ENCODE peak calls at places on chromosomes 7 and 10, in five cellular contexts. One of them, this sample, is unnamed.

GRCh38 chr7:80428161-80429054 is 83.5 kb downstream of the GNAT3 start:
- DNase-seq in heart right ventricle: peak; percentile 47
- DNase-seq in stromal cell of bone marrow: peak; percentile 60
- DNase-seq in foreskin melanocyte: peak; percentile 68
- DNase-seq in stimulated activated CD8-positive, alpha-beta memory T cell treated with anti-CD3 and anti-CD28 coated beads, Interleukin-4, amount 100 ng/mL, for 4 hours: no peak
- DNase-seq in this sample: peak; percentile 62

GRCh38 chr10:11687357-11687771 is 54.8 kb upstream of the ECHDC3 start:
- DNase-seq in heart right ventricle: no peak
- DNase-seq in stromal cell of bone marrow: no peak
- DNase-seq in foreskin melanocyte: no peak
- DNase-seq in stimulated activated CD8-positive, alpha-beta memory T cell treated with anti-CD3 and anti-CD28 coated beads, Interleukin-4, amount 100 ng/mL, for 4 hours: no peak
- DNase-seq in this sample: no peak

GRCh38 chr10:36232935-36233334 is 590.8 kb upstream of the FZD8 start:
- DNase-seq in heart right ventricle: no peak
- DNase-seq in stromal cell of bone marrow: no peak
- DNase-seq in foreskin melanocyte: no peak
- DNase-seq in stimulated activated CD8-positive, alpha-beta memory T cell treated with anti-CD3 and anti-CD28 coated beads, Interleukin-4, amount 100 ng/mL, for 4 hours: no peak
- DNase-seq in this sample: no peak

GRCh38 chr10:57807906-57808305 is 459.8 kb downstream of the IPMK start:
- DNase-seq in heart right ventricle: no peak
- DNase-seq in stromal cell of bone marrow: no peak
- DNase-seq in foreskin melanocyte: no peak
- DNase-seq in stimulated activated CD8-positive, alpha-beta memory T cell treated with anti-CD3 and anti-CD28 coated beads, Interleukin-4, amount 100 ng/mL, for 4 hours: no peak
- DNase-seq in this sample: no peak

GRCh38 chr7:76396039-76396732 is 13.3 kb downstream of the SSC4D start:
- DNase-seq in heart right ventricle: no peak
- DNase-seq in stromal cell of bone marrow: no peak
- DNase-seq in foreskin melanocyte: no peak
- DNase-seq in stimulated activated CD8-positive, alpha-beta memory T cell treated with anti-CD3 and anti-CD28 coated beads, Interleukin-4, amount 100 ng/mL, for 4 hours: no peak
- DNase-seq in this sample: no peak

GRCh38 chr10:85524001-85524400 is 842.6 kb downstream of the GRID1 start:
- DNase-seq in heart right ventricle: no peak
- DNase-seq in stromal cell of bone marrow: no peak
- DNase-seq in foreskin melanocyte: no peak
- DNase-seq in stimulated activated CD8-positive, alpha-beta memory T cell treated with anti-CD3 and anti-CD28 coated beads, Interleukin-4, amount 100 ng/mL, for 4 hours: no peak
- DNase-seq in this sample: no peak

GRCh38 chr10:62422068-62422590 is 48.0 kb downstream of the ZNF365 start:
- DNase-seq in heart right ventricle: no peak
- DNase-seq in stromal cell of bone marrow: peak; percentile 81
- DNase-seq in foreskin melanocyte: no peak
- DNase-seq in stimulated activated CD8-positive, alpha-beta memory T cell treated with anti-CD3 and anti-CD28 coated beads, Interleukin-4, amount 100 ng/mL, for 4 hours: no peak
- DNase-seq in this sample: no peak

GRCh38 chr7:55099086-55099831 is 80.4 kb downstream of the EGFR start:
- DNase-seq in heart right ventricle: no peak
- DNase-seq in stromal cell of bone marrow: no peak
- DNase-seq in foreskin melanocyte: no peak
- DNase-seq in stimulated activated CD8-positive, alpha-beta memory T cell treated with anti-CD3 and anti-CD28 coated beads, Interleukin-4, amount 100 ng/mL, for 4 hours: no peak
- DNase-seq in this sample: no peak

GRCh38 chr10:94002156-94002555 is 8.4 kb downstream of the PLCE1 start:
- DNase-seq in heart right ventricle: peak; percentile 43
- DNase-seq in stromal cell of bone marrow: no peak
- DNase-seq in foreskin melanocyte: no peak
- DNase-seq in stimulated activated CD8-positive, alpha-beta memory T cell treated with anti-CD3 and anti-CD28 coated beads, Interleukin-4, amount 100 ng/mL, for 4 hours: no peak
- DNase-seq in this sample: no peak

GRCh38 chr10:72814134-72814790 is 79.3 kb upstream of the OIT3 start:
- DNase-seq in heart right ventricle: no peak
- DNase-seq in stromal cell of bone marrow: peak; percentile 58
- DNase-seq in foreskin melanocyte: no peak
- DNase-seq in stimulated activated CD8-positive, alpha-beta memory T cell treated with anti-CD3 and anti-CD28 coated beads, Interleukin-4, amount 100 ng/mL, for 4 hours: no peak
- DNase-seq in this sample: peak; percentile 31

GRCh38 chr10:127612-128432 is 7.4 kb upstream of the ZMYND11 start:
- DNase-seq in heart right ventricle: peak; percentile 23
- DNase-seq in stromal cell of bone marrow: no peak
- DNase-seq in foreskin melanocyte: no peak
- DNase-seq in stimulated activated CD8-positive, alpha-beta memory T cell treated with anti-CD3 and anti-CD28 coated beads, Interleukin-4, amount 100 ng/mL, for 4 hours: no peak
- DNase-seq in this sample: no peak

GRCh38 chr10:624605-625334 is 64.7 kb downstream of the DIP2C start:
- DNase-seq in heart right ventricle: peak; percentile 79
- DNase-seq in stromal cell of bone marrow: peak; percentile 90
- DNase-seq in foreskin melanocyte: peak; percentile 98
- DNase-seq in stimulated activated CD8-positive, alpha-beta memory T cell treated with anti-CD3 and anti-CD28 coated beads, Interleukin-4, amount 100 ng/mL, for 4 hours: no peak
- DNase-seq in this sample: peak; percentile 54

GRCh38 chr10:87651801-87652200 is 7.9 kb upstream of the PAPSS2 start:
- DNase-seq in heart right ventricle: no peak
- DNase-seq in stromal cell of bone marrow: no peak
- DNase-seq in foreskin melanocyte: no peak
- DNase-seq in stimulated activated CD8-positive, alpha-beta memory T cell treated with anti-CD3 and anti-CD28 coated beads, Interleukin-4, amount 100 ng/mL, for 4 hours: no peak
- DNase-seq in this sample: no peak

GRCh38 chr7:142153400-142153799 is 41.9 kb downstream of the MGAM2 start:
- DNase-seq in heart right ventricle: no peak
- DNase-seq in stromal cell of bone marrow: peak; percentile 6
- DNase-seq in foreskin melanocyte: no peak
- DNase-seq in stimulated activated CD8-positive, alpha-beta memory T cell treated with anti-CD3 and anti-CD28 coated beads, Interleukin-4, amount 100 ng/mL, for 4 hours: no peak
- DNase-seq in this sample: no peak

GRCh38 chr10:74453151-74453550 is 302.1 kb downstream of the ADK start:
- DNase-seq in heart right ventricle: no peak
- DNase-seq in stromal cell of bone marrow: no peak
- DNase-seq in foreskin melanocyte: peak; percentile 36
- DNase-seq in stimulated activated CD8-positive, alpha-beta memory T cell treated with anti-CD3 and anti-CD28 coated beads, Interleukin-4, amount 100 ng/mL, for 4 hours: no peak
- DNase-seq in this sample: no peak

GRCh38 chr7:14666913-14667312 is 235.6 kb downstream of the DGKB start:
- DNase-seq in heart right ventricle: no peak
- DNase-seq in stromal cell of bone marrow: no peak
- DNase-seq in foreskin melanocyte: no peak
- DNase-seq in stimulated activated CD8-positive, alpha-beta memory T cell treated with anti-CD3 and anti-CD28 coated beads, Interleukin-4, amount 100 ng/mL, for 4 hours: no peak
- DNase-seq in this sample: no peak

GRCh38 chr7:98280791-98281756 is at the start of gene BRI3:
- DNase-seq in heart right ventricle: peak; percentile 91
- DNase-seq in stromal cell of bone marrow: peak; percentile 82
- DNase-seq in foreskin melanocyte: peak; percentile 55
- DNase-seq in stimulated activated CD8-positive, alpha-beta memory T cell treated with anti-CD3 and anti-CD28 coated beads, Interleukin-4, amount 100 ng/mL, for 4 hours: peak; percentile 85
- DNase-seq in this sample: peak; percentile 60

GRCh38 chr7:114047889-114048288 is 129.1 kb upstream of the PPP1R3A start:
- DNase-seq in heart right ventricle: no peak
- DNase-seq in stromal cell of bone marrow: peak; percentile 80
- DNase-seq in foreskin melanocyte: peak; percentile 43
- DNase-seq in stimulated activated CD8-positive, alpha-beta memory T cell treated with anti-CD3 and anti-CD28 coated beads, Interleukin-4, amount 100 ng/mL, for 4 hours: no peak
- DNase-seq in this sample: peak; percentile 15

GRCh38 chr7:133452611-133453010 is 199.7 kb downstream of the EXOC4 start:
- DNase-seq in heart right ventricle: no peak
- DNase-seq in stromal cell of bone marrow: no peak
- DNase-seq in foreskin melanocyte: no peak
- DNase-seq in stimulated activated CD8-positive, alpha-beta memory T cell treated with anti-CD3 and anti-CD28 coated beads, Interleukin-4, amount 100 ng/mL, for 4 hours: no peak
- DNase-seq in this sample: no peak

GRCh38 chr7:94276797-94277196 is 117.9 kb upstream of the COL1A2 start:
- DNase-seq in heart right ventricle: no peak
- DNase-seq in stromal cell of bone marrow: peak; percentile 36
- DNase-seq in foreskin melanocyte: peak; percentile 52
- DNase-seq in stimulated activated CD8-positive, alpha-beta memory T cell treated with anti-CD3 and anti-CD28 coated beads, Interleukin-4, amount 100 ng/mL, for 4 hours: no peak
- DNase-seq in this sample: no peak

GRCh38 chr10:112435013-112435619 is 11.6 kb downstream of the ZDHHC6 start:
- DNase-seq in heart right ventricle: no peak
- DNase-seq in stromal cell of bone marrow: peak; percentile 11
- DNase-seq in foreskin melanocyte: peak; percentile 21
- DNase-seq in stimulated activated CD8-positive, alpha-beta memory T cell treated with anti-CD3 and anti-CD28 coated beads, Interleukin-4, amount 100 ng/mL, for 4 hours: no peak
- DNase-seq in this sample: peak; percentile 24

GRCh38 chr10:4767033-4767814 is 58.8 kb upstream of the AKR1E2 start:
- DNase-seq in heart right ventricle: peak; percentile 30
- DNase-seq in stromal cell of bone marrow: peak; percentile 48
- DNase-seq in foreskin melanocyte: peak; percentile 64
- DNase-seq in stimulated activated CD8-positive, alpha-beta memory T cell treated with anti-CD3 and anti-CD28 coated beads, Interleukin-4, amount 100 ng/mL, for 4 hours: no peak
- DNase-seq in this sample: peak; percentile 54

GRCh38 chr10:86100581-86101061 is 266.0 kb downstream of the GRID1 start:
- DNase-seq in heart right ventricle: no peak
- DNase-seq in stromal cell of bone marrow: peak; percentile 4
- DNase-seq in foreskin melanocyte: peak; percentile 9
- DNase-seq in stimulated activated CD8-positive, alpha-beta memory T cell treated with anti-CD3 and anti-CD28 coated beads, Interleukin-4, amount 100 ng/mL, for 4 hours: no peak
- DNase-seq in this sample: no peak

GRCh38 chr10:49601857-49602256 is 8.3 kb upstream of the SLC18A3 start:
- DNase-seq in heart right ventricle: no peak
- DNase-seq in stromal cell of bone marrow: peak; percentile 15
- DNase-seq in foreskin melanocyte: no peak
- DNase-seq in stimulated activated CD8-positive, alpha-beta memory T cell treated with anti-CD3 and anti-CD28 coated beads, Interleukin-4, amount 100 ng/mL, for 4 hours: no peak
- DNase-seq in this sample: no peak

GRCh38 chr10:45602836-45603235 is 69.7 kb downstream of the ZFAND4 start:
- DNase-seq in heart right ventricle: no peak
- DNase-seq in stromal cell of bone marrow: no peak
- DNase-seq in foreskin melanocyte: no peak
- DNase-seq in stimulated activated CD8-positive, alpha-beta memory T cell treated with anti-CD3 and anti-CD28 coated beads, Interleukin-4, amount 100 ng/mL, for 4 hours: no peak
- DNase-seq in this sample: no peak

GRCh38 chr10:18332048-18332447 is 191.8 kb downstream of the CACNB2 start:
- DNase-seq in heart right ventricle: no peak
- DNase-seq in stromal cell of bone marrow: no peak
- DNase-seq in foreskin melanocyte: no peak
- DNase-seq in stimulated activated CD8-positive, alpha-beta memory T cell treated with anti-CD3 and anti-CD28 coated beads, Interleukin-4, amount 100 ng/mL, for 4 hours: no peak
- DNase-seq in this sample: no peak

GRCh38 chr7:87341441-87341840 is 4.0 kb upstream of the CROT start:
- DNase-seq in heart right ventricle: no peak
- DNase-seq in stromal cell of bone marrow: no peak
- DNase-seq in foreskin melanocyte: no peak
- DNase-seq in stimulated activated CD8-positive, alpha-beta memory T cell treated with anti-CD3 and anti-CD28 coated beads, Interleukin-4, amount 100 ng/mL, for 4 hours: no peak
- DNase-seq in this sample: no peak

GRCh38 chr10:88990528-88991160 is at the start of gene FAS:
- DNase-seq in heart right ventricle: peak; percentile 81
- DNase-seq in stromal cell of bone marrow: no peak
- DNase-seq in foreskin melanocyte: peak; percentile 42
- DNase-seq in stimulated activated CD8-positive, alpha-beta memory T cell treated with anti-CD3 and anti-CD28 coated beads, Interleukin-4, amount 100 ng/mL, for 4 hours: peak; percentile 59
- DNase-seq in this sample: no peak

GRCh38 chr10:58701398-58702135 is 188.9 kb downstream of the BICC1 start:
- DNase-seq in heart right ventricle: peak; percentile 24
- DNase-seq in stromal cell of bone marrow: peak; percentile 86
- DNase-seq in foreskin melanocyte: no peak
- DNase-seq in stimulated activated CD8-positive, alpha-beta memory T cell treated with anti-CD3 and anti-CD28 coated beads, Interleukin-4, amount 100 ng/mL, for 4 hours: no peak
- DNase-seq in this sample: peak; percentile 80

GRCh38 chr7:130419652-130420051 is 21.2 kb downstream of the CEP41 start:
- DNase-seq in heart right ventricle: no peak
- DNase-seq in stromal cell of bone marrow: no peak
- DNase-seq in foreskin melanocyte: no peak
- DNase-seq in stimulated activated CD8-positive, alpha-beta memory T cell treated with anti-CD3 and anti-CD28 coated beads, Interleukin-4, amount 100 ng/mL, for 4 hours: no peak
- DNase-seq in this sample: no peak

GRCh38 chr10:93461807-93462178 is 20.3 kb downstream of the MYOF start:
- DNase-seq in heart right ventricle: no peak
- DNase-seq in stromal cell of bone marrow: no peak
- DNase-seq in foreskin melanocyte: no peak
- DNase-seq in stimulated activated CD8-positive, alpha-beta memory T cell treated with anti-CD3 and anti-CD28 coated beads, Interleukin-4, amount 100 ng/mL, for 4 hours: no peak
- DNase-seq in this sample: peak; percentile 74

GRCh38 chr7:139490130-139490529 is 6.7 kb upstream of the KLRG2 start:
- DNase-seq in heart right ventricle: no peak
- DNase-seq in stromal cell of bone marrow: no peak
- DNase-seq in foreskin melanocyte: no peak
- DNase-seq in stimulated activated CD8-positive, alpha-beta memory T cell treated with anti-CD3 and anti-CD28 coated beads, Interleukin-4, amount 100 ng/mL, for 4 hours: no peak
- DNase-seq in this sample: no peak

GRCh38 chr10:21744223-21744622 is 210.2 kb downstream of the MLLT10 start:
- DNase-seq in heart right ventricle: no peak
- DNase-seq in stromal cell of bone marrow: no peak
- DNase-seq in foreskin melanocyte: no peak
- DNase-seq in stimulated activated CD8-positive, alpha-beta memory T cell treated with anti-CD3 and anti-CD28 coated beads, Interleukin-4, amount 100 ng/mL, for 4 hours: no peak
- DNase-seq in this sample: no peak

GRCh38 chr10:47269294-47269693 is 30.7 kb upstream of the GDF10 start:
- DNase-seq in heart right ventricle: no peak
- DNase-seq in stromal cell of bone marrow: no peak
- DNase-seq in foreskin melanocyte: no peak
- DNase-seq in stimulated activated CD8-positive, alpha-beta memory T cell treated with anti-CD3 and anti-CD28 coated beads, Interleukin-4, amount 100 ng/mL, for 4 hours: no peak
- DNase-seq in this sample: no peak

GRCh38 chr7:2919256-2919655 is 75.1 kb upstream of the GNA12 start:
- DNase-seq in heart right ventricle: no peak
- DNase-seq in stromal cell of bone marrow: no peak
- DNase-seq in foreskin melanocyte: no peak
- DNase-seq in stimulated activated CD8-positive, alpha-beta memory T cell treated with anti-CD3 and anti-CD28 coated beads, Interleukin-4, amount 100 ng/mL, for 4 hours: no peak
- DNase-seq in this sample: no peak

This sample was measured in astrocyte of the cerebellum.